ENCODE peak calls at places on chromosomes 13 and 19, in six cellular contexts. L, W, Y, U, M and K are unnamed samples.

GRCh38 chr19:8305798-8306197 is 2.4 kb downstream of the CD320 start:
- DNase-seq in L (no peak), W (no peak), Y (no peak), U (no peak), M (no peak), K (no peak)

GRCh38 chr19:4997297-4997696 is 28.4 kb downstream of the KDM4B start:
- DNase-seq in L (no peak), W (no peak), Y (no peak), U (no peak), M (no peak), K (no peak)

GRCh38 chr13:92187378-92187989 is 789.1 kb downstream of the GPC5 start:
- DNase-seq in L (peak; percentile 50), W (no peak), Y (no peak), U (peak; percentile 48), M (peak; percentile 68), K (no peak)

GRCh38 chr13:50081106-50081898 is 66.1 kb downstream of the KCNRG start:
- DNase-seq in L (peak; percentile 58), W (peak; percentile 63), Y (no peak), U (peak; percentile 14), M (peak; percentile 61), K (no peak)

GRCh38 chr13:47046706-47047105 is 149.9 kb upstream of the HTR2A start:
- DNase-seq in L (no peak), W (no peak), Y (no peak), U (no peak), M (no peak), K (no peak)

GRCh38 chr13:20412761-20413355 is 112.8 kb downstream of the CRYL1 start:
- DNase-seq in L (peak; percentile 82), W (peak; percentile 73), Y (no peak), U (no peak), M (peak; percentile 10), K (no peak)

GRCh38 chr13:52736891-52737290 is 2.7 kb downstream of the CNMD start:
- DNase-seq in L (no peak), W (no peak), Y (no peak), U (no peak), M (no peak), K (no peak)

GRCh38 chr13:73158851-73159250 is 100.0 kb downstream of the KLF5 start:
- DNase-seq in L (no peak), W (no peak), Y (no peak), U (no peak), M (no peak), K (no peak)

DNA sequence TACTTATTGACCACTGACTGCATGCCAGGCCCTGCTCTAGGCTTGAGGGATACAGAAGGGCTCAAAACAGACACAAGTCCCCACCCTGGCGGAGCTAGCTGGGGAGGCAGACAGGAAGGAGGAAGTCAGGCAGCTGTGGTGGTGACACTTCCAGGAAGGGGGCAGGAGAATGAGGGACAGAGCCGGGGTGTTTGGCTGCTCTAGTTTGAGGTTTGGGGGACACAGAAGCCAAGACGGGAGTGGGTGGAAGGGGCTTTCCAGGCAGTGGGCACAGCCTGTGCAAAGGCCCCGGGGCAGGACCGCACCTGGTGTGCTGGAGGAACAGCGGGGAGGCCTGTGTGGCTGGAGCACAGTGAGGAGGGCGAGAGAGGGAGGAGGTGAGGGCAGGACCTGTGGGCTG is 4.0 kb downstream of the MRPL54 start:
- DNase-seq in L (no peak), W (no peak), Y (no peak), U (no peak), M (no peak), K (no peak)
- H3K9ac ChIP-seq in L (no peak overlapping the region), W (no peak overlapping the region), Y (no peak overlapping the region), U (no peak overlapping the region), M (no peak overlapping the region), K (no peak overlapping the region)

GRCh38 chr19:20664917-20665781 is 3.8 kb upstream of the ZNF626 start:
- DNase-seq in L (peak; percentile 62), W (peak; percentile 68), Y (no peak), U (peak; percentile 19), M (peak; percentile 55), K (no peak)
- H3K9ac ChIP-seq in L (no peak overlapping the region), W (no peak overlapping the region), Y (no peak overlapping the region), U (peak overlapping the region; percentile 26), M (no peak overlapping the region), K (no peak overlapping the region)

GRCh38 chr19:9934132-9934950 is 2.0 kb downstream of the OLFM2 start:
- DNase-seq in L (peak; percentile 87), W (peak; percentile 87), Y (peak; percentile 66), U (peak; percentile 58), M (peak; percentile 58), K (no peak)

GRCh38 chr19:9937001-9937411 is 691 bp upstream of the OLFM2 start:
- DNase-seq in L (no peak), W (peak; percentile 73), Y (no peak), U (no peak), M (no peak), K (no peak)

GRCh38 chr19:9935409-9936062 is 779 bp downstream of the OLFM2 start:
- DNase-seq in L (no peak), W (peak; percentile 32), Y (no peak), U (no peak), M (no peak), K (no peak)

GRCh38 chr19:9939301-9939913 is 3.1 kb upstream of the OLFM2 start:
- DNase-seq in L (no peak), W (peak; percentile 37), Y (no peak), U (no peak), M (no peak), K (no peak)

DNA sequence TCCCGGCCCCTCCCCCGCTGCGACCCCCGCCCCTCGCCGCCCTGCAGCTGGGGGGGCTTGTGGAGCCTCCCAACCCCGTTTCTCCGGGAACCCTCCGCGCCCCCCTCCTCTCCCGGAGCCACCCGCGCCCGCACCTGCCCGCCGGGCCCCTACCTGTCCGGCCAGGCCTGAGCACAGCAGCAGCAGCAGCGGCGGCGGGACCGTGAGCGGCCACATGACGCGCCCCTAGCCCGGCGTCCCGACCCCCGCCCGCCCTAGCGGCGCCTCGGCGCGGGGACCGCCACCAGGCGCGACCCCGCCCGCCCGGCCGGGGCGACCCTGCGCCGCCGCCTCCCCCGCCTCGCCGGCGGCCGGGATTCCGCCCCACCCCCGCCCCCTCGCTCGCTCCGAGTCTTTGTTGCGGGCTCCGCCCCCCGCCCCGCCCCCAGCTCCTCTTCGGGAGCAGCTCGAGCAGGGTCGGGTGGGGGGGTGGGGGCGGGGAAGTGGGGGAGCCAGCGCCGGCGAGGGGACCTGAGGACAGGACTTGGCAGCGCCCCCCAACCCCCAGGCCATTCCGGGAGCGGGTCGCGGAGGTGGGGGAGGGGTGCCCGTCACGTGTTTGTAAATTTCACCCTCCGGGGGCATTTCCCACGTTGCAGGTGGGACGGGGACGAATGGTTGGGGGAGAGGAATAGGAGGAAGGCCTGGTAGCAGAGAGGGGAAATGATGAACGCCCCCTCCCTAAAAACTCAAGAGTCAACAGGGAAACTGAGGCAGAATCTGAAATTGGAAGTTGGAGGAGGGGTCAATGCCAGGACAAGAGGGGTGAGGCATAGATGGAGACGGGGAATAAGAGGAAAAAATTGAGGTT is at the start of gene OLFM2:
- DNase-seq in L (peak; percentile 53), W (peak; percentile 89), Y (no peak), U (no peak), M (no peak), K (no peak)
- H3K9ac ChIP-seq in L (peak within 1 kb of the TSS; percentile 77), W (peak within 1 kb of the TSS; percentile 79), Y (peak within 1 kb of the TSS; percentile 70), U (no peak within 1 kb of the TSS), M (no peak within 1 kb of the TSS), K (no peak within 1 kb of the TSS)

DNA sequence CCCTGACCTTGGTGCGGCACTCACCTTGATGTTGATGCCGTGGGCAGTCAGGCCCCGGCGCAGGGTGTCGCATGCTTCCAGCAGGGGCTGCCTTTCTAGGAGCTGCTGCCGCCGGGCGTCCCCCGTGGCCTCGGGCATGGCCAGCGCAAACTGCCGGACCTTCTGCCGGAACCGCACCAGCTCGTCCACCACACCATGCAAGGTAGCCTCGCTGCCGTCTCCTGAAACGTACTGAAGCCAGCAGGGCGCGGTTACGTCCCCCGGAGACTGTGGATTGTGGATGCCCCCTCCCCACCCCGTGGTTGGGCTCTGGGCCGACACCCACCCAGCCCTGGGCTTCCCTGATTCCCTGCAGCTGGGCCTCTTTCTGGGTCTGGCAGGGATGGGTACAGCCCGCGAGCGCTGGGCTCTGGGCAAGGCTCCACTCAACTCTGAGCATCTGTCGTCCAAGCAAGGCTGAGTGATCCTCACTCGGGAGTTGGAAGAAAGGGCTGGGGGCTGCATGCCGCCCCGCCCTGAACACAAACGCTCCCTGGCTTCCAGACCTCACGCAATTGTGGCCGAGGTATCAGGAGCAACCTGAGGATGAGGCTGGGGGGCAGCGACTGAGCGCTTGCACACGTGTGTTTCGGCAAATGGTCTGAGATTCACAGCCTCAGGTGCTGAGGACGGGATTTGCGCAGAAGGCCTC is 27.1 kb downstream of the NAXD start:
- DNase-seq in L (no peak), W (no peak), Y (no peak), U (no peak), M (no peak), K (no peak)
- H3K9ac ChIP-seq in L (no peak overlapping the region), W (no peak overlapping the region), Y (no peak overlapping the region), U (no peak overlapping the region), M (no peak overlapping the region), K (no peak overlapping the region)

DNA sequence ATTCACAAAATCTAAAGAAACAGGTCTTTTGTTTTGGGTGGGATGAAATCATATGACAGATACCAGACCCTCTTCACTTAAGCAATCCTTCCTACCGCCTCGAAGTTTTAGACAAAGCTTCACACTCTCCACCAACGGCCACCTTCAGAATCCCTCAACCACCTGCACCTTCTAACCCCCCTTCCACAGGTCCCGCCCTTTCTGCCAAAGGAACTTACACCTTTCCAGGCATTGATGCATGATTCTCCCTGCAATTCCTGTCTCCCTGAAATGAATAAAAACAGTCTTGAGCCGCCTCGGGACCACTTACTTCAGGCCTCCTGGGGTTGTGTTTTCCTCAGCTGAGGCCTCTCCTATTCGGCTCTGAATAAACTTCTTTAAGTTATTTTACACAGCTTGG is 869 bp downstream of the ZNF433 start:
- DNase-seq in L (peak; percentile 21), W (no peak), Y (no peak), U (no peak), M (peak; percentile 20), K (no peak)
- H3K9ac ChIP-seq in L (peak overlapping the region; percentile 14), W (no peak overlapping the region), Y (no peak overlapping the region), U (no peak overlapping the region), M (peak overlapping the region; percentile 70), K (peak overlapping the region; percentile 87)

GRCh38 chr13:109154146-109154545 is 524.7 kb downstream of the MYO16 start:
- DNase-seq in L (no peak), W (no peak), Y (no peak), U (no peak), M (peak; percentile 60), K (no peak)

GRCh38 chr13:109156181-109156935 is 526.9 kb downstream of the MYO16 start:
- DNase-seq in L (peak; percentile 55), W (no peak), Y (no peak), U (no peak), M (peak; percentile 93), K (no peak)

GRCh38 chr13:109157275-109157674 is 527.9 kb downstream of the MYO16 start:
- DNase-seq in L (peak; percentile 82), W (peak; percentile 50), Y (no peak), U (no peak), M (peak; percentile 40), K (no peak)

GRCh38 chr13:109154546-109154945 is 525.1 kb downstream of the MYO16 start:
- DNase-seq in L (peak; percentile 39), W (no peak), Y (no peak), U (no peak), M (peak; percentile 51), K (no peak)

GRCh38 chr13:109155301-109155761 is 525.9 kb downstream of the MYO16 start:
- DNase-seq in L (no peak), W (no peak), Y (peak; percentile 37), U (no peak), M (peak; percentile 92), K (no peak)
- H3K9ac ChIP-seq in L (no peak overlapping the region), W (no peak overlapping the region), Y (peak overlapping the region; percentile 69), U (no peak overlapping the region), M (no peak overlapping the region), K (no peak overlapping the region)

GRCh38 chr19:1243768-1244692 is 2.5 kb downstream of the ATP5F1D start:
- DNase-seq in L (peak; percentile 82), W (peak; percentile 90), Y (no peak), U (peak; percentile 84), M (peak; percentile 84), K (no peak)
- H3K9ac ChIP-seq in L (peak overlapping the region; percentile 50), W (no peak overlapping the region), Y (peak overlapping the region; percentile 99), U (no peak overlapping the region), M (no peak overlapping the region), K (no peak overlapping the region)